ENCODE peak calls at places on chromosomes 5 and 9, in four cellular contexts. P is renal cortical epithelial cell, K is EL, D is left ventricle myocardium superior. U is an unnamed sample.
A peak's percentile ranks its signal among the peaks of the same experiment; 100 is the strongest.

GRCh38 chr9:133532937-133533668 is 1.4 kb upstream of the ADAMTSL2 start:
- DNase-seq in P (no peak), K (peak; percentile 44), D (peak; percentile 83), U (peak; percentile 10)

GRCh38 chr5:150321784-150322183 is 19.1 kb upstream of the ARSI start:
- DNase-seq in P (peak; percentile 69), K (no peak), D (no peak), U (peak; percentile 45)

GRCh38 chr9:8486095-8486494 is 686.5 kb upstream of the DMAC1 start:
- DNase-seq in P (peak; percentile 67), K (no peak), D (peak; percentile 31), U (no peak)

GRCh38 chr9:135047026-135047350 is 40.5 kb upstream of the OLFM1 start:
- DNase-seq in P (no peak), K (no peak), D (no peak), U (no peak)

GRCh38 chr9:125797857-125798399 is 50.8 kb downstream of the PBX3 start:
- DNase-seq in P (no peak), K (no peak), D (no peak), U (no peak)

GRCh38 chr5:56447232-56447631 is 214.1 kb upstream of the ANKRD55 start:
- DNase-seq in P (peak; percentile 82), K (peak; percentile 56), D (no peak), U (no peak)

GRCh38 chr9:127167560-127168326 is 45.3 kb upstream of the ANGPTL2 start:
- DNase-seq in P (no peak), K (no peak), D (no peak), U (no peak)

GRCh38 chr5:95284512-95285405 is at the start of gene MCTP1:
- DNase-seq in P (no peak), K (peak; percentile 23), D (peak; percentile 29), U (no peak)

GRCh38 chr9:113709721-113710120 is 166.4 kb upstream of the ZNF618 start:
- DNase-seq in P (no peak), K (no peak), D (no peak), U (no peak)

GRCh38 chr5:147167529-147167928 is 67.3 kb upstream of the STK32A start:
- DNase-seq in P (no peak), K (no peak), D (no peak), U (no peak)

GRCh38 chr5:27318701-27319100 is 280.3 kb upstream of the CDH9 start:
- DNase-seq in P (no peak), K (no peak), D (no peak), U (no peak)

GRCh38 chr9:71168418-71168817 is 47.0 kb upstream of the TRPM3 start:
- DNase-seq in P (no peak), K (no peak), D (no peak), U (no peak)

GRCh38 chr5:179606910-179607448 is 16.5 kb downstream of the HNRNPH1 start:
- DNase-seq in P (no peak), K (no peak), D (peak; percentile 26), U (no peak)

GRCh38 chr5:145531038-145531734 is 304.0 kb downstream of the PRELID2 start:
- DNase-seq in P (peak; percentile 96), K (peak; percentile 94), D (no peak), U (peak; percentile 66)